ENCODE peak calls at places on chromosomes 3 and 15, in four cellular contexts. One of them, this sample, is unnamed.

GRCh38 chr15:101089579-101090459 is 162.0 kb downstream of the CHSY1 start:
- DNase-seq in cardiac muscle cell: no peak
- DNase-seq in transverse colon: no peak
- DNase-seq in spleen: no peak
- DNase-seq in this sample: no peak

GRCh38 chr3:127446756-127447155 is 143.8 kb downstream of the TPRA1 start:
- DNase-seq in transverse colon: no peak
- DNase-seq in spleen: peak; percentile 19
- DNase-seq in cardiac muscle cell: no peak
- DNase-seq in this sample: no peak

GRCh38 chr15:33737687-33738606 is 230.3 kb upstream of the CHRM5 start:
- DNase-seq in spleen: no peak
- DNase-seq in cardiac muscle cell: peak; percentile 62
- DNase-seq in transverse colon: peak; percentile 12
- DNase-seq in this sample: no peak

GRCh38 chr3:194306771-194307640 is 44.1 kb downstream of the CPN2 start:
- DNase-seq in spleen: peak; percentile 75
- DNase-seq in cardiac muscle cell: no peak
- DNase-seq in transverse colon: peak; percentile 34
- DNase-seq in this sample: no peak

GRCh38 chr15:99732268-99732641 is 982 bp downstream of the LYSMD4 start:
- DNase-seq in spleen: no peak
- DNase-seq in cardiac muscle cell: no peak
- DNase-seq in transverse colon: no peak
- DNase-seq in this sample: no peak

GRCh38 chr15:28934645-28935044 is 48.9 kb downstream of the APBA2 start:
- DNase-seq in transverse colon: no peak
- DNase-seq in cardiac muscle cell: no peak
- DNase-seq in spleen: peak; percentile 57
- DNase-seq in this sample: no peak

GRCh38 chr3:196528639-196529233 is 13.6 kb upstream of the SMCO1 start:
- DNase-seq in spleen: peak; percentile 95
- DNase-seq in cardiac muscle cell: peak; percentile 72
- DNase-seq in transverse colon: peak; percentile 79
- DNase-seq in this sample: no peak

GRCh38 chr3:158140396-158140795 is 30.5 kb downstream of the RSRC1 start:
- DNase-seq in cardiac muscle cell: no peak
- DNase-seq in transverse colon: no peak
- DNase-seq in spleen: no peak
- DNase-seq in this sample: no peak

GRCh38 chr3:187367561-187368103 is 553 bp upstream of the RTP4 start:
- DNase-seq in transverse colon: no peak
- DNase-seq in cardiac muscle cell: no peak
- DNase-seq in spleen: peak; percentile 83
- DNase-seq in this sample: no peak

GRCh38 chr3:126552688-126553283 is 5.9 kb downstream of the C3orf22 start:
- DNase-seq in cardiac muscle cell: no peak
- DNase-seq in spleen: peak; percentile 71
- DNase-seq in transverse colon: peak; percentile 4
- DNase-seq in this sample: no peak

GRCh38 chr15:64014995-64015394 is 31.3 kb downstream of the DAPK2 start:
- DNase-seq in cardiac muscle cell: no peak
- DNase-seq in spleen: no peak
- DNase-seq in transverse colon: no peak
- DNase-seq in this sample: no peak

GRCh38 chr3:16048435-16049318 is 125.8 kb upstream of the GALNT15 start:
- DNase-seq in transverse colon: peak; percentile 50
- DNase-seq in spleen: no peak
- DNase-seq in cardiac muscle cell: peak; percentile 69
- DNase-seq in this sample: no peak

GRCh38 chr3:28347374-28348285 is 891 bp upstream of the ZCWPW2 start:
- DNase-seq in cardiac muscle cell: no peak
- DNase-seq in transverse colon: no peak
- DNase-seq in spleen: no peak
- DNase-seq in this sample: peak; percentile 28

GRCh38 chr3:97979610-97980009 is 7.4 kb upstream of the RIOX2 start:
- DNase-seq in cardiac muscle cell: peak; percentile 73
- DNase-seq in spleen: no peak
- DNase-seq in transverse colon: no peak
- DNase-seq in this sample: no peak

GRCh38 chr3:108201258-108201657 is 21.0 kb downstream of the IFT57 start:
- DNase-seq in cardiac muscle cell: no peak
- DNase-seq in transverse colon: no peak
- DNase-seq in spleen: no peak
- DNase-seq in this sample: no peak

GRCh38 chr3:14988988-14989394 is 41.6 kb downstream of the NR2C2 start:
- DNase-seq in cardiac muscle cell: peak; percentile 7
- DNase-seq in spleen: no peak
- DNase-seq in transverse colon: peak; percentile 41
- DNase-seq in this sample: no peak

GRCh38 chr3:149879872-149880271 is 66.9 kb downstream of the RNF13 start:
- DNase-seq in cardiac muscle cell: peak; percentile 78
- DNase-seq in transverse colon: peak; percentile 39
- DNase-seq in spleen: no peak
- DNase-seq in this sample: peak; percentile 19

GRCh38 chr15:59008086-59008485 is 20.6 kb downstream of the RNF111 start:
- DNase-seq in transverse colon: no peak
- DNase-seq in spleen: no peak
- DNase-seq in cardiac muscle cell: no peak
- DNase-seq in this sample: no peak

GRCh38 chr15:47196057-47196456 is 521.2 kb upstream of the SEMA6D start:
- DNase-seq in cardiac muscle cell: peak; percentile 95
- DNase-seq in transverse colon: peak; percentile 75
- DNase-seq in spleen: peak; percentile 82
- DNase-seq in this sample: peak; percentile 11

GRCh38 chr3:114586119-114586518 is 292.3 kb downstream of the TIGIT start:
- DNase-seq in spleen: no peak
- DNase-seq in cardiac muscle cell: no peak
- DNase-seq in transverse colon: no peak
- DNase-seq in this sample: peak; percentile 27

GRCh38 chr3:172274906-172275305 is 173.3 kb downstream of the GHSR start:
- DNase-seq in spleen: no peak
- DNase-seq in cardiac muscle cell: no peak
- DNase-seq in transverse colon: no peak
- DNase-seq in this sample: no peak

GRCh38 chr3:14137004-14137403 is 12.2 kb downstream of the TMEM43 start:
- DNase-seq in transverse colon: peak; percentile 53
- DNase-seq in spleen: no peak
- DNase-seq in cardiac muscle cell: peak; percentile 15
- DNase-seq in this sample: no peak

GRCh38 chr3:23501201-23501824 is 298.2 kb downstream of the UBE2E2 start:
- DNase-seq in transverse colon: no peak
- DNase-seq in cardiac muscle cell: peak; percentile 33
- DNase-seq in spleen: no peak
- DNase-seq in this sample: no peak

GRCh38 chr3:30714104-30714503 is 107.7 kb downstream of the TGFBR2 start:
- DNase-seq in cardiac muscle cell: no peak
- DNase-seq in spleen: no peak
- DNase-seq in transverse colon: no peak
- DNase-seq in this sample: no peak

GRCh38 chr3:196991581-196992460 is 23.2 kb upstream of the PIGZ start:
- DNase-seq in cardiac muscle cell: no peak
- DNase-seq in transverse colon: no peak
- DNase-seq in spleen: peak; percentile 70
- DNase-seq in this sample: no peak

GRCh38 chr15:94910166-94910565 is 678.8 kb downstream of the MCTP2 start:
- DNase-seq in spleen: no peak
- DNase-seq in cardiac muscle cell: no peak
- DNase-seq in transverse colon: no peak
- DNase-seq in this sample: no peak

GRCh38 chr3:43180027-43180426 is 74.1 kb upstream of the POMGNT2 start:
- DNase-seq in transverse colon: peak; percentile 45
- DNase-seq in cardiac muscle cell: no peak
- DNase-seq in spleen: no peak
- DNase-seq in this sample: no peak

GRCh38 chr3:74623261-74623836 is 8.9 kb upstream of the CNTN3 start:
- DNase-seq in transverse colon: no peak
- DNase-seq in cardiac muscle cell: no peak
- DNase-seq in spleen: no peak
- DNase-seq in this sample: no peak

GRCh38 chr15:29596266-29596665 is 226.0 kb downstream of the TJP1 start:
- DNase-seq in cardiac muscle cell: no peak
- DNase-seq in spleen: no peak
- DNase-seq in transverse colon: no peak
- DNase-seq in this sample: peak; percentile 4

GRCh38 chr15:81619002-81619401 is 245.0 kb upstream of the TMC3 start:
- DNase-seq in cardiac muscle cell: no peak
- DNase-seq in spleen: no peak
- DNase-seq in transverse colon: no peak
- DNase-seq in this sample: no peak

GRCh38 chr15:71892335-71892734 is 82.0 kb downstream of the NR2E3 start:
- DNase-seq in transverse colon: no peak
- DNase-seq in cardiac muscle cell: no peak
- DNase-seq in spleen: no peak
- DNase-seq in this sample: no peak

GRCh38 chr15:60374628-60375081 is 23.1 kb downstream of the ANXA2 start:
- DNase-seq in cardiac muscle cell: peak; percentile 60
- DNase-seq in transverse colon: no peak
- DNase-seq in spleen: no peak
- DNase-seq in this sample: peak; percentile 94

GRCh38 chr3:130854208-130854864 is 39.5 kb upstream of the ATP2C1 start:
- DNase-seq in spleen: no peak
- DNase-seq in cardiac muscle cell: no peak
- DNase-seq in transverse colon: no peak
- DNase-seq in this sample: no peak

GRCh38 chr3:43366466-43366865 is 80.1 kb downstream of the SNRK start:
- DNase-seq in cardiac muscle cell: no peak
- DNase-seq in spleen: no peak
- DNase-seq in transverse colon: no peak
- DNase-seq in this sample: no peak

GRCh38 chr3:159619341-159619885 is 369.2 kb upstream of the IL12A start:
- DNase-seq in cardiac muscle cell: peak; percentile 8
- DNase-seq in transverse colon: no peak
- DNase-seq in spleen: no peak
- DNase-seq in this sample: peak; percentile 57

GRCh38 chr3:31170932-31171670 is 276.6 kb upstream of the GADL1 start:
- DNase-seq in spleen: no peak
- DNase-seq in cardiac muscle cell: no peak
- DNase-seq in transverse colon: no peak
- DNase-seq in this sample: peak; percentile 95

GRCh38 chr3:11195201-11195600 is 40.9 kb downstream of the HRH1 start:
- DNase-seq in cardiac muscle cell: no peak
- DNase-seq in spleen: no peak
- DNase-seq in transverse colon: no peak
- DNase-seq in this sample: no peak

GRCh38 chr3:46075816-46076215 is 48.5 kb upstream of the XCR1 start:
- DNase-seq in transverse colon: no peak
- DNase-seq in cardiac muscle cell: no peak
- DNase-seq in spleen: no peak
- DNase-seq in this sample: no peak

GRCh38 chr3:46080124-46080991 is 53.1 kb upstream of the XCR1 start:
- DNase-seq in transverse colon: no peak
- DNase-seq in spleen: no peak
- DNase-seq in cardiac muscle cell: no peak
- DNase-seq in this sample: no peak

GRCh38 chr3:46071222-46071621 is 43.9 kb upstream of the XCR1 start:
- DNase-seq in cardiac muscle cell: no peak
- DNase-seq in transverse colon: no peak
- DNase-seq in spleen: no peak
- DNase-seq in this sample: no peak

GRCh38 chr3:46078712-46079400 is 51.6 kb upstream of the XCR1 start:
- DNase-seq in cardiac muscle cell: peak; percentile 97
- DNase-seq in transverse colon: peak; percentile 93
- DNase-seq in spleen: peak; percentile 83
- DNase-seq in this sample: peak; percentile 48

GRCh38 chr3:46076606-46077005 is 49.3 kb upstream of the XCR1 start:
- DNase-seq in spleen: no peak
- DNase-seq in cardiac muscle cell: no peak
- DNase-seq in transverse colon: no peak
- DNase-seq in this sample: no peak
- TF ChIP-seq CTCF in spleen: no peak
- TF ChIP-seq CTCF in cardiac muscle cell: peak; percentile 38
- TF ChIP-seq CTCF in transverse colon: no peak
- TF ChIP-seq CTCF in this sample: peak; percentile 31

GRCh38 chr3:72100062-72100511 is 315.1 kb upstream of the PROK2 start:
- DNase-seq in cardiac muscle cell: peak; percentile 24
- DNase-seq in spleen: peak; percentile 83
- DNase-seq in transverse colon: no peak
- DNase-seq in this sample: no peak

GRCh38 chr3:72099331-72100061 is 314.5 kb upstream of the PROK2 start:
- DNase-seq in transverse colon: no peak
- DNase-seq in spleen: no peak
- DNase-seq in cardiac muscle cell: no peak
- DNase-seq in this sample: no peak

GRCh38 chr3:72101538-72101937 is 316.6 kb upstream of the PROK2 start:
- DNase-seq in spleen: no peak
- DNase-seq in cardiac muscle cell: no peak
- DNase-seq in transverse colon: no peak
- DNase-seq in this sample: no peak

GRCh38 chr3:72102057-72102711 is 317.2 kb upstream of the PROK2 start:
- DNase-seq in cardiac muscle cell: no peak
- DNase-seq in transverse colon: no peak
- DNase-seq in spleen: peak; percentile 76
- DNase-seq in this sample: no peak

DNA sequence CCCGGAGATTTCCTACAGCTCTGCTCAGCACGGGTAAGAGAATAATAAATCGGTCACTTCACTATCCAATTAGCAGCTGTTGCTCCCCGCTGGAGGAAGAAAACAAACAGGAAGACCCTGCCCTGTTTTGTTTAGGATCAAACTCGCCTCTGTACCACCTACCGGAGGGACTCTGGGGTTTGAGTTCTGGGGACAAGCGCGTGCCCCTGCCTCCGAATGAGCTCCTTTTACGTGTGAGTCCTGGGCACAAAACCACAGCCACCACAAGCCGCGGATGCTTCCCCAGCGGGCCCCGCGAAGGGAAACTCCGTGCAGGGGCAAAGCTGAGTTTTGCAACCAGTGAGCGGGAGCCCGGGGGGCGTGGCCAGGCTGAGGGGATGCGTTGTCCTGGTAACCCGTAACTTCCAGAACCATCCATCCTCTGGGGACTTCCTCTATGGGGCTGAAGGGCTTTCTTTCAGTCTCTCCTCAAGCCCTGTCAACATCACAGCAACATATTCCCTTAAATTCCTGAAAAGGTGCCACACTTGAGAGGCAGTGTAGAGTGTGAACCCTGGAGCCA is 315.8 kb upstream of the PROK2 start:
- DNase-seq in cardiac muscle cell: peak; percentile 61
- DNase-seq in transverse colon: peak; percentile 85
- DNase-seq in spleen: peak; percentile 96
- DNase-seq in this sample: no peak
- H3K4me3 ChIP-seq in cardiac muscle cell: peak overlapping the region; percentile 31
- H3K4me3 ChIP-seq in transverse colon: no peak overlapping the region
- H3K4me3 ChIP-seq in spleen: no peak overlapping the region
- H3K4me3 ChIP-seq in this sample: peak overlapping the region; percentile 37

GRCh38 chr3:46935168-46935858 is 41.2 kb downstream of the CCDC12 start:
- DNase-seq in transverse colon: peak; percentile 58
- DNase-seq in cardiac muscle cell: peak; percentile 89
- DNase-seq in spleen: peak; percentile 58
- DNase-seq in this sample: peak; percentile 75
- TF ChIP-seq CTCF in transverse colon: peak; percentile 41
- TF ChIP-seq CTCF in cardiac muscle cell: peak; percentile 83
- TF ChIP-seq CTCF in spleen: peak; percentile 30
- TF ChIP-seq CTCF in this sample: peak; percentile 94

GRCh38 chr3:3639078-3639477 is 160.2 kb upstream of the LRRN1 start:
- DNase-seq in spleen: no peak
- DNase-seq in cardiac muscle cell: no peak
- DNase-seq in transverse colon: no peak
- DNase-seq in this sample: no peak
- H3K4me3 ChIP-seq in spleen: no peak overlapping the region
- H3K4me3 ChIP-seq in cardiac muscle cell: no peak overlapping the region
- H3K4me3 ChIP-seq in transverse colon: no peak overlapping the region
- H3K4me3 ChIP-seq in this sample: no peak overlapping the region